ENCODE peak calls at places on chromosomes 1 and 21, in ten cellular contexts. One of them, this sample, is unnamed.

GRCh38 chr1:55197106-55197505 is 18.1 kb downstream of the USP24 start:
- DNase-seq in naive thymus-derived CD8-positive, alpha-beta T cell: no peak
- DNase-seq in amniotic stem cell: no peak
- DNase-seq in COR-L47: no peak
- DNase-seq in activated gamma-delta T cell: no peak
- DNase-seq in HFFc6: no peak
- DNase-seq in activated CD4-positive, CD25-positive, alpha-beta regulatory T cell treated with anti-CD3 and anti-CD28 coated beads, Interleukin-2, amount 50 U/mL, for 72 hours: no peak
- DNase-seq in heart right ventricle: no peak
- DNase-seq in AG04450: no peak
- DNase-seq in NCI-H446: no peak
- DNase-seq in this sample: no peak

GRCh38 chr1:215608646-215609045 is 41.5 kb downstream of the KCTD3 start:
- DNase-seq in naive thymus-derived CD8-positive, alpha-beta T cell: no peak
- DNase-seq in amniotic stem cell: no peak
- DNase-seq in COR-L47: no peak
- DNase-seq in activated gamma-delta T cell: no peak
- DNase-seq in HFFc6: no peak
- DNase-seq in activated CD4-positive, CD25-positive, alpha-beta regulatory T cell treated with anti-CD3 and anti-CD28 coated beads, Interleukin-2, amount 50 U/mL, for 72 hours: no peak
- DNase-seq in heart right ventricle: no peak
- DNase-seq in AG04450: no peak
- DNase-seq in NCI-H446: no peak
- DNase-seq in this sample: no peak

GRCh38 chr1:68232354-68233148 is at the start of gene WLS:
- DNase-seq in naive thymus-derived CD8-positive, alpha-beta T cell: no peak
- DNase-seq in amniotic stem cell: peak
- DNase-seq in COR-L47: peak
- DNase-seq in activated gamma-delta T cell: no peak
- DNase-seq in HFFc6: peak
- DNase-seq in activated CD4-positive, CD25-positive, alpha-beta regulatory T cell treated with anti-CD3 and anti-CD28 coated beads, Interleukin-2, amount 50 U/mL, for 72 hours: no peak
- DNase-seq in heart right ventricle: peak
- DNase-seq in AG04450: peak
- DNase-seq in NCI-H446: peak
- DNase-seq in this sample: no peak

GRCh38 chr1:110533230-110533629 is 14.3 kb upstream of the KCNA10 start:
- DNase-seq in naive thymus-derived CD8-positive, alpha-beta T cell: no peak
- DNase-seq in amniotic stem cell: no peak
- DNase-seq in COR-L47: peak
- DNase-seq in activated gamma-delta T cell: no peak
- DNase-seq in HFFc6: no peak
- DNase-seq in activated CD4-positive, CD25-positive, alpha-beta regulatory T cell treated with anti-CD3 and anti-CD28 coated beads, Interleukin-2, amount 50 U/mL, for 72 hours: no peak
- DNase-seq in heart right ventricle: no peak
- DNase-seq in AG04450: no peak
- DNase-seq in NCI-H446: no peak
- DNase-seq in this sample: no peak

GRCh38 chr1:152760551-152761190 is 2.8 kb downstream of the KPRP start:
- DNase-seq in naive thymus-derived CD8-positive, alpha-beta T cell: no peak
- DNase-seq in amniotic stem cell: no peak
- DNase-seq in COR-L47: no peak
- DNase-seq in activated gamma-delta T cell: no peak
- DNase-seq in HFFc6: no peak
- DNase-seq in activated CD4-positive, CD25-positive, alpha-beta regulatory T cell treated with anti-CD3 and anti-CD28 coated beads, Interleukin-2, amount 50 U/mL, for 72 hours: no peak
- DNase-seq in heart right ventricle: no peak
- DNase-seq in AG04450: no peak
- DNase-seq in NCI-H446: no peak
- DNase-seq in this sample: no peak

GRCh38 chr1:147201276-147201675 is 23.9 kb downstream of the FMO5 start:
- DNase-seq in naive thymus-derived CD8-positive, alpha-beta T cell: no peak
- DNase-seq in amniotic stem cell: no peak
- DNase-seq in COR-L47: no peak
- DNase-seq in activated gamma-delta T cell: no peak
- DNase-seq in HFFc6: no peak
- DNase-seq in activated CD4-positive, CD25-positive, alpha-beta regulatory T cell treated with anti-CD3 and anti-CD28 coated beads, Interleukin-2, amount 50 U/mL, for 72 hours: no peak
- DNase-seq in heart right ventricle: no peak
- DNase-seq in AG04450: no peak
- DNase-seq in NCI-H446: no peak
- DNase-seq in this sample: no peak

GRCh38 chr1:21497466-21498061 is 11.7 kb upstream of the ALPL start:
- DNase-seq in naive thymus-derived CD8-positive, alpha-beta T cell: no peak
- DNase-seq in amniotic stem cell: no peak
- DNase-seq in COR-L47: no peak
- DNase-seq in activated gamma-delta T cell: no peak
- DNase-seq in HFFc6: no peak
- DNase-seq in activated CD4-positive, CD25-positive, alpha-beta regulatory T cell treated with anti-CD3 and anti-CD28 coated beads, Interleukin-2, amount 50 U/mL, for 72 hours: no peak
- DNase-seq in heart right ventricle: no peak
- DNase-seq in AG04450: no peak
- DNase-seq in NCI-H446: no peak
- DNase-seq in this sample: no peak

GRCh38 chr1:155062151-155062686 is 1.3 kb upstream of the EFNA4 start:
- DNase-seq in naive thymus-derived CD8-positive, alpha-beta T cell: no peak
- DNase-seq in amniotic stem cell: no peak
- DNase-seq in COR-L47: no peak
- DNase-seq in activated gamma-delta T cell: no peak
- DNase-seq in HFFc6: no peak
- DNase-seq in activated CD4-positive, CD25-positive, alpha-beta regulatory T cell treated with anti-CD3 and anti-CD28 coated beads, Interleukin-2, amount 50 U/mL, for 72 hours: no peak
- DNase-seq in heart right ventricle: no peak
- DNase-seq in AG04450: no peak
- DNase-seq in NCI-H446: no peak
- DNase-seq in this sample: no peak

GRCh38 chr1:205517763-205518162 is 13.3 kb downstream of the CDK18 start:
- DNase-seq in naive thymus-derived CD8-positive, alpha-beta T cell: no peak
- DNase-seq in amniotic stem cell: no peak
- DNase-seq in COR-L47: no peak
- DNase-seq in activated gamma-delta T cell: no peak
- DNase-seq in HFFc6: no peak
- DNase-seq in activated CD4-positive, CD25-positive, alpha-beta regulatory T cell treated with anti-CD3 and anti-CD28 coated beads, Interleukin-2, amount 50 U/mL, for 72 hours: no peak
- DNase-seq in heart right ventricle: no peak
- DNase-seq in AG04450: no peak
- DNase-seq in NCI-H446: no peak
- DNase-seq in this sample: no peak

GRCh38 chr1:190754769-190755168 is 277.1 kb upstream of the BRINP3 start:
- DNase-seq in naive thymus-derived CD8-positive, alpha-beta T cell: no peak
- DNase-seq in amniotic stem cell: peak
- DNase-seq in COR-L47: peak
- DNase-seq in activated gamma-delta T cell: no peak
- DNase-seq in HFFc6: no peak
- DNase-seq in activated CD4-positive, CD25-positive, alpha-beta regulatory T cell treated with anti-CD3 and anti-CD28 coated beads, Interleukin-2, amount 50 U/mL, for 72 hours: no peak
- DNase-seq in heart right ventricle: no peak
- DNase-seq in AG04450: peak
- DNase-seq in NCI-H446: peak
- DNase-seq in this sample: no peak

GRCh38 chr1:41102208-41102607 is 80.7 kb upstream of the SLFNL1 start:
- DNase-seq in naive thymus-derived CD8-positive, alpha-beta T cell: no peak
- DNase-seq in amniotic stem cell: peak
- DNase-seq in COR-L47: peak
- DNase-seq in activated gamma-delta T cell: no peak
- DNase-seq in HFFc6: peak
- DNase-seq in activated CD4-positive, CD25-positive, alpha-beta regulatory T cell treated with anti-CD3 and anti-CD28 coated beads, Interleukin-2, amount 50 U/mL, for 72 hours: no peak
- DNase-seq in heart right ventricle: peak
- DNase-seq in AG04450: peak
- DNase-seq in NCI-H446: peak
- DNase-seq in this sample: no peak

GRCh38 chr1:246214708-246215504 is 292.2 kb downstream of the SMYD3 start:
- DNase-seq in naive thymus-derived CD8-positive, alpha-beta T cell: no peak
- DNase-seq in amniotic stem cell: peak
- DNase-seq in COR-L47: peak
- DNase-seq in activated gamma-delta T cell: no peak
- DNase-seq in HFFc6: peak
- DNase-seq in activated CD4-positive, CD25-positive, alpha-beta regulatory T cell treated with anti-CD3 and anti-CD28 coated beads, Interleukin-2, amount 50 U/mL, for 72 hours: no peak
- DNase-seq in heart right ventricle: no peak
- DNase-seq in AG04450: peak
- DNase-seq in NCI-H446: no peak
- DNase-seq in this sample: no peak

GRCh38 chr1:240111558-240111957 is 19.9 kb downstream of the FMN2 start:
- DNase-seq in naive thymus-derived CD8-positive, alpha-beta T cell: no peak
- DNase-seq in amniotic stem cell: no peak
- DNase-seq in COR-L47: no peak
- DNase-seq in activated gamma-delta T cell: no peak
- DNase-seq in HFFc6: no peak
- DNase-seq in activated CD4-positive, CD25-positive, alpha-beta regulatory T cell treated with anti-CD3 and anti-CD28 coated beads, Interleukin-2, amount 50 U/mL, for 72 hours: no peak
- DNase-seq in heart right ventricle: no peak
- DNase-seq in AG04450: no peak
- DNase-seq in NCI-H446: no peak
- DNase-seq in this sample: no peak

GRCh38 chr1:37851271-37851670 is 8.1 kb downstream of the MTF1 start:
- DNase-seq in naive thymus-derived CD8-positive, alpha-beta T cell: no peak
- DNase-seq in amniotic stem cell: no peak
- DNase-seq in COR-L47: no peak
- DNase-seq in activated gamma-delta T cell: no peak
- DNase-seq in HFFc6: no peak
- DNase-seq in activated CD4-positive, CD25-positive, alpha-beta regulatory T cell treated with anti-CD3 and anti-CD28 coated beads, Interleukin-2, amount 50 U/mL, for 72 hours: no peak
- DNase-seq in heart right ventricle: no peak
- DNase-seq in AG04450: no peak
- DNase-seq in NCI-H446: no peak
- DNase-seq in this sample: no peak

GRCh38 chr1:41161851-41162250 is 80.3 kb downstream of the SCMH1 start:
- DNase-seq in naive thymus-derived CD8-positive, alpha-beta T cell: no peak
- DNase-seq in amniotic stem cell: no peak
- DNase-seq in COR-L47: no peak
- DNase-seq in activated gamma-delta T cell: no peak
- DNase-seq in HFFc6: no peak
- DNase-seq in activated CD4-positive, CD25-positive, alpha-beta regulatory T cell treated with anti-CD3 and anti-CD28 coated beads, Interleukin-2, amount 50 U/mL, for 72 hours: no peak
- DNase-seq in heart right ventricle: no peak
- DNase-seq in AG04450: no peak
- DNase-seq in NCI-H446: no peak
- DNase-seq in this sample: no peak

GRCh38 chr21:43333301-43334062 is 93.4 kb downstream of the SIK1 start:
- DNase-seq in naive thymus-derived CD8-positive, alpha-beta T cell: no peak
- DNase-seq in amniotic stem cell: peak
- DNase-seq in COR-L47: peak
- DNase-seq in activated gamma-delta T cell: no peak
- DNase-seq in HFFc6: peak
- DNase-seq in activated CD4-positive, CD25-positive, alpha-beta regulatory T cell treated with anti-CD3 and anti-CD28 coated beads, Interleukin-2, amount 50 U/mL, for 72 hours: no peak
- DNase-seq in heart right ventricle: peak
- DNase-seq in AG04450: peak
- DNase-seq in NCI-H446: no peak
- DNase-seq in this sample: no peak

GRCh38 chr1:66931548-66932124 is 6.8 kb downstream of the MIER1 start:
- DNase-seq in naive thymus-derived CD8-positive, alpha-beta T cell: peak
- DNase-seq in amniotic stem cell: no peak
- DNase-seq in COR-L47: no peak
- DNase-seq in activated gamma-delta T cell: no peak
- DNase-seq in HFFc6: no peak
- DNase-seq in activated CD4-positive, CD25-positive, alpha-beta regulatory T cell treated with anti-CD3 and anti-CD28 coated beads, Interleukin-2, amount 50 U/mL, for 72 hours: no peak
- DNase-seq in heart right ventricle: no peak
- DNase-seq in AG04450: no peak
- DNase-seq in NCI-H446: no peak
- DNase-seq in this sample: no peak

GRCh38 chr1:205598841-205599666 is 32.8 kb downstream of the ELK4 start:
- DNase-seq in naive thymus-derived CD8-positive, alpha-beta T cell: no peak
- DNase-seq in amniotic stem cell: peak
- DNase-seq in COR-L47: no peak
- DNase-seq in activated gamma-delta T cell: no peak
- DNase-seq in HFFc6: peak
- DNase-seq in activated CD4-positive, CD25-positive, alpha-beta regulatory T cell treated with anti-CD3 and anti-CD28 coated beads, Interleukin-2, amount 50 U/mL, for 72 hours: no peak
- DNase-seq in heart right ventricle: peak
- DNase-seq in AG04450: peak
- DNase-seq in NCI-H446: peak
- DNase-seq in this sample: no peak

GRCh38 chr21:36701912-36702621 is 3.2 kb downstream of the SIM2 start:
- DNase-seq in naive thymus-derived CD8-positive, alpha-beta T cell: no peak
- DNase-seq in amniotic stem cell: no peak
- DNase-seq in COR-L47: no peak
- DNase-seq in activated gamma-delta T cell: no peak
- DNase-seq in HFFc6: no peak
- DNase-seq in activated CD4-positive, CD25-positive, alpha-beta regulatory T cell treated with anti-CD3 and anti-CD28 coated beads, Interleukin-2, amount 50 U/mL, for 72 hours: no peak
- DNase-seq in heart right ventricle: no peak
- DNase-seq in AG04450: no peak
- DNase-seq in NCI-H446: no peak
- DNase-seq in this sample: no peak

GRCh38 chr1:113830039-113830438 is 17.8 kb upstream of the RSBN1 start:
- DNase-seq in naive thymus-derived CD8-positive, alpha-beta T cell: no peak
- DNase-seq in amniotic stem cell: no peak
- DNase-seq in COR-L47: no peak
- DNase-seq in activated gamma-delta T cell: no peak
- DNase-seq in HFFc6: peak
- DNase-seq in activated CD4-positive, CD25-positive, alpha-beta regulatory T cell treated with anti-CD3 and anti-CD28 coated beads, Interleukin-2, amount 50 U/mL, for 72 hours: no peak
- DNase-seq in heart right ventricle: no peak
- DNase-seq in AG04450: no peak
- DNase-seq in NCI-H446: no peak
- DNase-seq in this sample: no peak

GRCh38 chr1:31159869-31160611 is 79.6 kb downstream of the NKAIN1 start:
- DNase-seq in naive thymus-derived CD8-positive, alpha-beta T cell: no peak
- DNase-seq in amniotic stem cell: no peak
- DNase-seq in COR-L47: no peak
- DNase-seq in activated gamma-delta T cell: no peak
- DNase-seq in HFFc6: no peak
- DNase-seq in activated CD4-positive, CD25-positive, alpha-beta regulatory T cell treated with anti-CD3 and anti-CD28 coated beads, Interleukin-2, amount 50 U/mL, for 72 hours: no peak
- DNase-seq in heart right ventricle: no peak
- DNase-seq in AG04450: no peak
- DNase-seq in NCI-H446: no peak
- DNase-seq in this sample: no peak

GRCh38 chr1:165647970-165648369 is 16.9 kb downstream of the MGST3 start:
- DNase-seq in naive thymus-derived CD8-positive, alpha-beta T cell: no peak
- DNase-seq in amniotic stem cell: no peak
- DNase-seq in COR-L47: no peak
- DNase-seq in activated gamma-delta T cell: no peak
- DNase-seq in HFFc6: no peak
- DNase-seq in activated CD4-positive, CD25-positive, alpha-beta regulatory T cell treated with anti-CD3 and anti-CD28 coated beads, Interleukin-2, amount 50 U/mL, for 72 hours: no peak
- DNase-seq in heart right ventricle: no peak
- DNase-seq in AG04450: no peak
- DNase-seq in NCI-H446: no peak
- DNase-seq in this sample: no peak

GRCh38 chr1:183214021-183214970 is 28.2 kb downstream of the LAMC2 start:
- DNase-seq in naive thymus-derived CD8-positive, alpha-beta T cell: no peak
- DNase-seq in amniotic stem cell: no peak
- DNase-seq in COR-L47: no peak
- DNase-seq in activated gamma-delta T cell: no peak
- DNase-seq in HFFc6: no peak
- DNase-seq in activated CD4-positive, CD25-positive, alpha-beta regulatory T cell treated with anti-CD3 and anti-CD28 coated beads, Interleukin-2, amount 50 U/mL, for 72 hours: no peak
- DNase-seq in heart right ventricle: no peak
- DNase-seq in AG04450: no peak
- DNase-seq in NCI-H446: no peak
- DNase-seq in this sample: no peak

GRCh38 chr1:152917794-152918193 is 9.4 kb downstream of the IVL start:
- DNase-seq in naive thymus-derived CD8-positive, alpha-beta T cell: no peak
- DNase-seq in amniotic stem cell: no peak
- DNase-seq in COR-L47: peak
- DNase-seq in activated gamma-delta T cell: no peak
- DNase-seq in HFFc6: no peak
- DNase-seq in activated CD4-positive, CD25-positive, alpha-beta regulatory T cell treated with anti-CD3 and anti-CD28 coated beads, Interleukin-2, amount 50 U/mL, for 72 hours: no peak
- DNase-seq in heart right ventricle: no peak
- DNase-seq in AG04450: no peak
- DNase-seq in NCI-H446: peak
- DNase-seq in this sample: no peak

GRCh38 chr1:36175137-36176095 is 19.5 kb downstream of the MAP7D1 start:
- DNase-seq in naive thymus-derived CD8-positive, alpha-beta T cell: no peak
- DNase-seq in amniotic stem cell: no peak
- DNase-seq in COR-L47: no peak
- DNase-seq in activated gamma-delta T cell: no peak
- DNase-seq in HFFc6: peak
- DNase-seq in activated CD4-positive, CD25-positive, alpha-beta regulatory T cell treated with anti-CD3 and anti-CD28 coated beads, Interleukin-2, amount 50 U/mL, for 72 hours: no peak
- DNase-seq in heart right ventricle: peak
- DNase-seq in AG04450: no peak
- DNase-seq in NCI-H446: no peak
- DNase-seq in this sample: no peak

GRCh38 chr1:175479521-175480342 is 263.7 kb downstream of the TNR start:
- DNase-seq in naive thymus-derived CD8-positive, alpha-beta T cell: no peak
- DNase-seq in amniotic stem cell: no peak
- DNase-seq in COR-L47: no peak
- DNase-seq in activated gamma-delta T cell: no peak
- DNase-seq in HFFc6: no peak
- DNase-seq in activated CD4-positive, CD25-positive, alpha-beta regulatory T cell treated with anti-CD3 and anti-CD28 coated beads, Interleukin-2, amount 50 U/mL, for 72 hours: no peak
- DNase-seq in heart right ventricle: no peak
- DNase-seq in AG04450: no peak
- DNase-seq in NCI-H446: no peak
- DNase-seq in this sample: no peak

GRCh38 chr1:150753416-150753815 is 12.2 kb downstream of the CTSS start:
- DNase-seq in naive thymus-derived CD8-positive, alpha-beta T cell: no peak
- DNase-seq in amniotic stem cell: no peak
- DNase-seq in COR-L47: no peak
- DNase-seq in activated gamma-delta T cell: no peak
- DNase-seq in HFFc6: no peak
- DNase-seq in activated CD4-positive, CD25-positive, alpha-beta regulatory T cell treated with anti-CD3 and anti-CD28 coated beads, Interleukin-2, amount 50 U/mL, for 72 hours: no peak
- DNase-seq in heart right ventricle: no peak
- DNase-seq in AG04450: no peak
- DNase-seq in NCI-H446: no peak
- DNase-seq in this sample: no peak

This sample was measured in cortex of kidney.